ENCODE peak calls at places on chromosomes 11 and 22, in four cellular contexts. One of them, this sample, is unnamed.

GRCh38 chr11:74232316-74232950 is 61.3 kb downstream of the PPME1 start:
- DNase-seq in MG63: no peak
- DNase-seq in colonic mucosa: no peak
- DNase-seq in NT2/D1: no peak
- DNase-seq in this sample: no peak

GRCh38 chr11:16028406-16028805 is 327.9 kb downstream of the SOX6 start:
- DNase-seq in MG63: no peak
- DNase-seq in colonic mucosa: no peak
- DNase-seq in NT2/D1: no peak
- DNase-seq in this sample: no peak

GRCh38 chr22:38177926-38178604 is 3.6 kb downstream of the PLA2G6 start:
- DNase-seq in MG63: peak; percentile 72
- DNase-seq in colonic mucosa: peak; percentile 67
- DNase-seq in NT2/D1: no peak
- DNase-seq in this sample: no peak

GRCh38 chr11:14413307-14414072 is 54.5 kb upstream of the RRAS2 start:
- DNase-seq in MG63: peak; percentile 80
- DNase-seq in colonic mucosa: no peak
- DNase-seq in NT2/D1: peak; percentile 62
- DNase-seq in this sample: no peak

GRCh38 chr11:2834893-2835767 is 50.4 kb downstream of the CDKN1C start:
- DNase-seq in MG63: no peak
- DNase-seq in colonic mucosa: no peak
- DNase-seq in NT2/D1: no peak
- DNase-seq in this sample: no peak

GRCh38 chr11:68025047-68025446 is 5.4 kb upstream of the NDUFS8 start:
- DNase-seq in MG63: no peak
- DNase-seq in colonic mucosa: no peak
- DNase-seq in NT2/D1: no peak
- DNase-seq in this sample: no peak

GRCh38 chr11:44623716-44624491 is 58.4 kb downstream of the CD82 start:
- DNase-seq in MG63: no peak
- DNase-seq in colonic mucosa: peak; percentile 14
- DNase-seq in NT2/D1: no peak
- DNase-seq in this sample: peak; percentile 82

GRCh38 chr11:2300936-2301630 is 635 bp downstream of the C11orf21 start:
- DNase-seq in MG63: no peak
- DNase-seq in colonic mucosa: no peak
- DNase-seq in NT2/D1: no peak
- DNase-seq in this sample: peak; percentile 95

GRCh38 chr11:61151545-61152252 is 9.5 kb downstream of the VPS37C start:
- DNase-seq in MG63: no peak
- DNase-seq in colonic mucosa: no peak
- DNase-seq in NT2/D1: no peak
- DNase-seq in this sample: no peak

GRCh38 chr22:42347281-42347824 is 76.9 kb upstream of the TCF20 start:
- DNase-seq in MG63: no peak
- DNase-seq in colonic mucosa: no peak
- DNase-seq in NT2/D1: no peak
- DNase-seq in this sample: no peak

GRCh38 chr11:113162590-113162961 is 151.8 kb upstream of the TTC12 start:
- DNase-seq in MG63: no peak
- DNase-seq in colonic mucosa: no peak
- DNase-seq in NT2/D1: no peak
- DNase-seq in this sample: no peak

GRCh38 chr11:1107316-1108245 is 32.9 kb downstream of the MUC2 start:
- DNase-seq in MG63: no peak
- DNase-seq in colonic mucosa: no peak
- DNase-seq in NT2/D1: no peak
- DNase-seq in this sample: no peak

GRCh38 chr11:65425105-65425970 is 2.7 kb downstream of the NEAT1 start:
- DNase-seq in MG63: peak; percentile 63
- DNase-seq in colonic mucosa: peak; percentile 73
- DNase-seq in NT2/D1: no peak
- DNase-seq in this sample: peak; percentile 89

GRCh38 chr11:122494171-122494570 is 161.4 kb upstream of the UBASH3B start:
- DNase-seq in MG63: peak; percentile 77
- DNase-seq in colonic mucosa: no peak
- DNase-seq in NT2/D1: no peak
- DNase-seq in this sample: no peak

GRCh38 chr11:17683378-17684161 is 35.8 kb upstream of the MYOD1 start:
- DNase-seq in MG63: peak; percentile 91
- DNase-seq in colonic mucosa: no peak
- DNase-seq in NT2/D1: no peak
- DNase-seq in this sample: no peak

GRCh38 chr11:108853864-108854263 is 189.0 kb downstream of the DDX10 start:
- DNase-seq in MG63: peak; percentile 28
- DNase-seq in colonic mucosa: no peak
- DNase-seq in NT2/D1: peak; percentile 5
- DNase-seq in this sample: no peak

GRCh38 chr11:118883368-118884071 is at the start of gene CXCR5:
- DNase-seq in MG63: no peak
- DNase-seq in colonic mucosa: no peak
- DNase-seq in NT2/D1: no peak
- DNase-seq in this sample: no peak

GRCh38 chr11:34624069-34624468 is 3.2 kb downstream of the EHF start:
- DNase-seq in MG63: peak; percentile 72
- DNase-seq in colonic mucosa: peak; percentile 80
- DNase-seq in NT2/D1: no peak
- DNase-seq in this sample: no peak

GRCh38 chr22:30922151-30922611 is 46.4 kb downstream of the MORC2 start:
- DNase-seq in MG63: peak; percentile 37
- DNase-seq in colonic mucosa: peak; percentile 67
- DNase-seq in NT2/D1: no peak
- DNase-seq in this sample: peak; percentile 81

GRCh38 chr11:66639066-66639813 is 737 bp downstream of the RBM4 start:
- DNase-seq in MG63: no peak
- DNase-seq in colonic mucosa: no peak
- DNase-seq in NT2/D1: no peak
- DNase-seq in this sample: no peak

GRCh38 chr11:74970852-74971395 is 17.8 kb upstream of the NEU3 start:
- DNase-seq in MG63: no peak
- DNase-seq in colonic mucosa: no peak
- DNase-seq in NT2/D1: no peak
- DNase-seq in this sample: no peak

GRCh38 chr11:119372260-119373058 is 9.0 kb downstream of the USP2 start:
- DNase-seq in MG63: no peak
- DNase-seq in colonic mucosa: no peak
- DNase-seq in NT2/D1: no peak
- DNase-seq in this sample: no peak

GRCh38 chr11:117625237-117625636 is 171.8 kb downstream of the DSCAML1 start:
- DNase-seq in MG63: no peak
- DNase-seq in colonic mucosa: no peak
- DNase-seq in NT2/D1: no peak
- DNase-seq in this sample: no peak

GRCh38 chr11:105732611-105733010 is 122.7 kb downstream of the GRIA4 start:
- DNase-seq in MG63: peak; percentile 53
- DNase-seq in colonic mucosa: no peak
- DNase-seq in NT2/D1: no peak
- DNase-seq in this sample: no peak

GRCh38 chr11:110738641-110739040 is 26.4 kb upstream of the ARHGAP20 start:
- DNase-seq in MG63: no peak
- DNase-seq in colonic mucosa: no peak
- DNase-seq in NT2/D1: no peak
- DNase-seq in this sample: no peak

GRCh38 chr11:73747762-73748161 is 13.1 kb downstream of the RAB6A start:
- DNase-seq in MG63: no peak
- DNase-seq in colonic mucosa: no peak
- DNase-seq in NT2/D1: no peak
- DNase-seq in this sample: no peak

GRCh38 chr11:33128739-33129138 is 32.5 kb downstream of the CSTF3 start:
- DNase-seq in MG63: no peak
- DNase-seq in colonic mucosa: no peak
- DNase-seq in NT2/D1: no peak
- DNase-seq in this sample: no peak

GRCh38 chr11:125170406-125171031 is 6.0 kb downstream of the PKNOX2 start:
- DNase-seq in MG63: peak; percentile 67
- DNase-seq in colonic mucosa: no peak
- DNase-seq in NT2/D1: no peak
- DNase-seq in this sample: no peak

GRCh38 chr11:47289856-47290255 is 19.9 kb downstream of the MADD start:
- DNase-seq in MG63: no peak
- DNase-seq in colonic mucosa: no peak
- DNase-seq in NT2/D1: no peak
- DNase-seq in this sample: no peak

GRCh38 chr11:66022401-66023185 is 3.7 kb downstream of the CATSPER1 start:
- DNase-seq in MG63: peak; percentile 72
- DNase-seq in colonic mucosa: peak; percentile 73
- DNase-seq in NT2/D1: peak; percentile 50
- DNase-seq in this sample: no peak

GRCh38 chr11:74620537-74620936 is 28.2 kb downstream of the POLD3 start:
- DNase-seq in MG63: no peak
- DNase-seq in colonic mucosa: no peak
- DNase-seq in NT2/D1: no peak
- DNase-seq in this sample: no peak

GRCh38 chr11:102799656-102800339 is 1.8 kb upstream of the MMP1 start:
- DNase-seq in MG63: no peak
- DNase-seq in colonic mucosa: no peak
- DNase-seq in NT2/D1: no peak
- DNase-seq in this sample: no peak

GRCh38 chr11:91986218-91986617 is 238.4 kb upstream of the FAT3 start:
- DNase-seq in MG63: no peak
- DNase-seq in colonic mucosa: no peak
- DNase-seq in NT2/D1: no peak
- DNase-seq in this sample: no peak

GRCh38 chr22:41215926-41216325 is 10.8 kb downstream of the L3MBTL2 start:
- DNase-seq in MG63: no peak
- DNase-seq in colonic mucosa: no peak
- DNase-seq in NT2/D1: no peak
- DNase-seq in this sample: no peak

GRCh38 chr11:91081440-91082088 is 858.7 kb upstream of the CHORDC1 start:
- DNase-seq in MG63: no peak
- DNase-seq in colonic mucosa: no peak
- DNase-seq in NT2/D1: peak; percentile 9
- DNase-seq in this sample: no peak

GRCh38 chr11:39990413-39990812 is 1469.0 kb downstream of the LRRC4C start:
- DNase-seq in MG63: no peak
- DNase-seq in colonic mucosa: no peak
- DNase-seq in NT2/D1: no peak
- DNase-seq in this sample: no peak

GRCh38 chr11:37072538-37072937 is 474.5 kb upstream of the RAG2 start:
- DNase-seq in MG63: no peak
- DNase-seq in colonic mucosa: no peak
- DNase-seq in NT2/D1: no peak
- DNase-seq in this sample: no peak

GRCh38 chr22:38175206-38176118 is 6.2 kb downstream of the PLA2G6 start:
- DNase-seq in MG63: no peak
- DNase-seq in colonic mucosa: no peak
- DNase-seq in NT2/D1: no peak
- DNase-seq in this sample: no peak

GRCh38 chr11:95977534-95978174 is 53.7 kb upstream of the MTMR2 start:
- DNase-seq in MG63: no peak
- DNase-seq in colonic mucosa: no peak
- DNase-seq in NT2/D1: no peak
- DNase-seq in this sample: no peak

GRCh38 chr11:126567419-126567818 is 211.9 kb downstream of the ST3GAL4 start:
- DNase-seq in MG63: no peak
- DNase-seq in colonic mucosa: no peak
- DNase-seq in NT2/D1: no peak
- DNase-seq in this sample: no peak
- H3K27me3 ChIP-seq in MG63: peaks cover 2% of the 10 kb centered on the region
- H3K27me3 ChIP-seq in colonic mucosa: no peaks in the 10 kb centered on the region
- H3K27me3 ChIP-seq in NT2/D1: peaks cover 26% of the 10 kb centered on the region
- H3K27me3 ChIP-seq in this sample: no peaks in the 10 kb centered on the region

GRCh38 chr11:31803813-31804438 is 7.2 kb downstream of the PAX6 start:
- DNase-seq in MG63: no peak
- DNase-seq in colonic mucosa: no peak
- DNase-seq in NT2/D1: no peak
- DNase-seq in this sample: no peak
- H3K27me3 ChIP-seq in MG63: no peaks in the 10 kb centered on the region
- H3K27me3 ChIP-seq in colonic mucosa: peaks cover 98% of the 10 kb centered on the region
- H3K27me3 ChIP-seq in NT2/D1: peaks cover 100% of the 10 kb centered on the region
- H3K27me3 ChIP-seq in this sample: peaks cover 56% of the 10 kb centered on the region

GRCh38 chr11:19714093-19714386 is 1.4 kb downstream of the NAV2 start:
- DNase-seq in MG63: no peak
- DNase-seq in colonic mucosa: no peak
- DNase-seq in NT2/D1: no peak
- DNase-seq in this sample: no peak

GRCh38 chr11:19712281-19713220 is at the start of gene NAV2:
- DNase-seq in MG63: peak; percentile 94
- DNase-seq in colonic mucosa: peak; percentile 91
- DNase-seq in NT2/D1: peak; percentile 81
- DNase-seq in this sample: no peak

GRCh38 chr11:19711911-19712280 is 741 bp upstream of the NAV2 start:
- DNase-seq in MG63: no peak
- DNase-seq in colonic mucosa: peak; percentile 45
- DNase-seq in NT2/D1: peak; percentile 16
- DNase-seq in this sample: no peak

GRCh38 chr11:19714387-19715363 is 2.0 kb downstream of the NAV2 start:
- DNase-seq in MG63: peak; percentile 82
- DNase-seq in colonic mucosa: no peak
- DNase-seq in NT2/D1: no peak
- DNase-seq in this sample: no peak

GRCh38 chr11:19713221-19714092 is 820 bp downstream of the NAV2 start:
- DNase-seq in MG63: no peak
- DNase-seq in colonic mucosa: no peak
- DNase-seq in NT2/D1: no peak
- DNase-seq in this sample: no peak
- H3K27me3 ChIP-seq in MG63: no peaks in the 10 kb centered on the region
- H3K27me3 ChIP-seq in colonic mucosa: peaks cover 20% of the 10 kb centered on the region
- H3K27me3 ChIP-seq in NT2/D1: peaks cover 60% of the 10 kb centered on the region
- H3K27me3 ChIP-seq in this sample: no peaks in the 10 kb centered on the region

DNA sequence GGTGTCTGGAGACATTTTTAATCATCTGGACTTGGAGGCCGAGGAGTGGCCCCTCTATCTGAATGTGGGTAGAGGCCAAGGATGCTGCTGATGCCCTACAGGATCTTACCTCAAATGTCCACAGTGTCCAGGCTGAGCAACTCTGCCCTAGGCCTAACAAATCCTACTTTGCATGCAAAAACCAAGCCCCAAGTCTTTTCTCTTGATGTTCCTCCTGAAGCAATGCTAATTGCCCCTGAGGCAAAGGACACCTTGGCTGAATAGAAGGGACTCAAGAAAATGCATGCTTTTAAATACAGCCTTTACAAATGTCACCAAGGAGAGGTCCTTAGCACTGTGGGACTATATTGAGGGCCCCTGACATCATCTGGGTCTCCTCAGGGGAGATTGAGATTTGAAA is 43.8 kb upstream of the PHF21B start:
- DNase-seq in MG63: no peak
- DNase-seq in colonic mucosa: no peak
- DNase-seq in NT2/D1: peak; percentile 11
- DNase-seq in this sample: no peak
- H3K27me3 ChIP-seq in MG63: peaks cover 17% of the 10 kb centered on the region
- H3K27me3 ChIP-seq in colonic mucosa: no peaks in the 10 kb centered on the region
- H3K27me3 ChIP-seq in NT2/D1: peaks cover 4% of the 10 kb centered on the region
- H3K27me3 ChIP-seq in this sample: no peaks in the 10 kb centered on the region

GRCh38 chr11:69772646-69773045 is 2.5 kb downstream of the FGF4 start:
- DNase-seq in MG63: no peak
- DNase-seq in colonic mucosa: no peak
- DNase-seq in NT2/D1: no peak
- DNase-seq in this sample: no peak
- H3K27me3 ChIP-seq in MG63: peaks cover 57% of the 10 kb centered on the region
- H3K27me3 ChIP-seq in colonic mucosa: peaks cover 36% of the 10 kb centered on the region
- H3K27me3 ChIP-seq in NT2/D1: peaks cover 30% of the 10 kb centered on the region
- H3K27me3 ChIP-seq in this sample: peaks cover 10% of the 10 kb centered on the region